ENCODE peak calls at places on chromosomes 2 and 18, in four cellular contexts. One of them, this sample, is unnamed.

GRCh38 chr18:9988665-9989064 is 74.8 kb downstream of the VAPA start:
- DNase-seq in WTC11: no peak
- DNase-seq in GM12878: no peak
- DNase-seq in A549: no peak
- DNase-seq in this sample: peak

GRCh38 chr2:138742446-138743057 is 37.6 kb downstream of the NXPH2 start:
- DNase-seq in WTC11: no peak
- DNase-seq in A549: no peak
- DNase-seq in GM12878: no peak
- DNase-seq in this sample: no peak

GRCh38 chr2:234137400-234138014 is 87.0 kb downstream of the SPP2 start:
- DNase-seq in A549: peak
- DNase-seq in GM12878: no peak
- DNase-seq in WTC11: no peak
- DNase-seq in this sample: no peak

GRCh38 chr2:225948903-225949302 is 549.4 kb downstream of the NYAP2 start:
- DNase-seq in A549: no peak
- DNase-seq in GM12878: no peak
- DNase-seq in WTC11: peak
- DNase-seq in this sample: no peak

GRCh38 chr2:170468557-170468956 is 246.6 kb upstream of the SP5 start:
- DNase-seq in A549: no peak
- DNase-seq in GM12878: no peak
- DNase-seq in WTC11: no peak
- DNase-seq in this sample: no peak

GRCh38 chr2:211881449-211881848 is 657.2 kb downstream of the ERBB4 start:
- DNase-seq in WTC11: no peak
- DNase-seq in GM12878: no peak
- DNase-seq in A549: no peak
- DNase-seq in this sample: no peak

GRCh38 chr2:224185023-224185601 is 146.0 kb upstream of the SERPINE2 start:
- DNase-seq in A549: no peak
- DNase-seq in GM12878: no peak
- DNase-seq in WTC11: no peak
- DNase-seq in this sample: no peak

GRCh38 chr2:62305421-62306176 is 109.7 kb downstream of the B3GNT2 start:
- DNase-seq in GM12878: peak
- DNase-seq in WTC11: no peak
- DNase-seq in A549: no peak
- DNase-seq in this sample: no peak

GRCh38 chr2:78992807-78993517 is 32.5 kb upstream of the REG3G start:
- DNase-seq in A549: no peak
- DNase-seq in GM12878: no peak
- DNase-seq in WTC11: peak
- DNase-seq in this sample: no peak

GRCh38 chr2:25257032-25257455 is 84.7 kb downstream of the DNMT3A start:
- DNase-seq in A549: no peak
- DNase-seq in WTC11: no peak
- DNase-seq in GM12878: no peak
- DNase-seq in this sample: no peak

GRCh38 chr18:42536442-42536841 is 579.0 kb downstream of the RIT2 start:
- DNase-seq in A549: no peak
- DNase-seq in GM12878: no peak
- DNase-seq in WTC11: no peak
- DNase-seq in this sample: no peak

GRCh38 chr2:210099940-210100339 is 71.3 kb downstream of the KANSL1L start:
- DNase-seq in WTC11: peak
- DNase-seq in A549: no peak
- DNase-seq in GM12878: no peak
- DNase-seq in this sample: no peak

GRCh38 chr18:46226461-46226860 is 122.3 kb downstream of the HAUS1 start:
- DNase-seq in A549: no peak
- DNase-seq in GM12878: no peak
- DNase-seq in WTC11: no peak
- DNase-seq in this sample: no peak

GRCh38 chr2:240215676-240216051 is 75.2 kb upstream of the OTOS start:
- DNase-seq in GM12878: no peak
- DNase-seq in WTC11: no peak
- DNase-seq in A549: no peak
- DNase-seq in this sample: no peak

GRCh38 chr2:58364098-58364497 is 123.0 kb upstream of the FANCL start:
- DNase-seq in A549: no peak
- DNase-seq in WTC11: no peak
- DNase-seq in GM12878: no peak
- DNase-seq in this sample: no peak

GRCh38 chr2:118375907-118376306 is 287.6 kb downstream of the INSIG2 start:
- DNase-seq in A549: no peak
- DNase-seq in GM12878: no peak
- DNase-seq in WTC11: no peak
- DNase-seq in this sample: no peak

GRCh38 chr2:226031078-226031937 is 631.8 kb downstream of the NYAP2 start:
- DNase-seq in WTC11: peak
- DNase-seq in A549: peak
- DNase-seq in GM12878: no peak
- DNase-seq in this sample: peak

GRCh38 chr2:54060000-54060399 is 55.4 kb upstream of the ACYP2 start:
- DNase-seq in WTC11: no peak
- DNase-seq in GM12878: no peak
- DNase-seq in A549: no peak
- DNase-seq in this sample: no peak

GRCh38 chr18:12403601-12404506 is 3.9 kb upstream of the PRELID3A start:
- DNase-seq in GM12878: no peak
- DNase-seq in WTC11: no peak
- DNase-seq in A549: peak
- DNase-seq in this sample: no peak

GRCh38 chr2:61814761-61815160 is 39.1 kb downstream of the FAM161A start:
- DNase-seq in GM12878: no peak
- DNase-seq in A549: no peak
- DNase-seq in WTC11: no peak
- DNase-seq in this sample: no peak

GRCh38 chr2:234772775-234773064 is 179.1 kb upstream of the SH3BP4 start:
- DNase-seq in GM12878: no peak
- DNase-seq in WTC11: no peak
- DNase-seq in A549: no peak
- DNase-seq in this sample: no peak

GRCh38 chr2:120743657-120744056 is 8.0 kb downstream of the GLI2 start:
- DNase-seq in A549: no peak
- DNase-seq in WTC11: no peak
- DNase-seq in GM12878: no peak
- DNase-seq in this sample: no peak

GRCh38 chr2:28750316-28751101 is 1.1 kb upstream of the PPP1CB start:
- DNase-seq in WTC11: no peak
- DNase-seq in A549: no peak
- DNase-seq in GM12878: no peak
- DNase-seq in this sample: no peak

GRCh38 chr2:239729681-239730566 is 295.2 kb downstream of the NDUFA10 start:
- DNase-seq in WTC11: no peak
- DNase-seq in A549: no peak
- DNase-seq in GM12878: no peak
- DNase-seq in this sample: no peak

GRCh38 chr2:186256540-186256939 is 229.5 kb upstream of the ZC3H15 start:
- DNase-seq in WTC11: no peak
- DNase-seq in A549: peak
- DNase-seq in GM12878: peak
- DNase-seq in this sample: peak

GRCh38 chr2:63663013-63663864 is 74.5 kb downstream of the MDH1 start:
- DNase-seq in GM12878: no peak
- DNase-seq in A549: no peak
- DNase-seq in WTC11: no peak
- DNase-seq in this sample: no peak

GRCh38 chr18:67672719-67673118 is 156.2 kb upstream of the DSEL start:
- DNase-seq in WTC11: no peak
- DNase-seq in A549: no peak
- DNase-seq in GM12878: no peak
- DNase-seq in this sample: no peak

GRCh38 chr2:9538000-9538507 is 17.6 kb downstream of the ADAM17 start:
- DNase-seq in WTC11: no peak
- DNase-seq in A549: peak
- DNase-seq in GM12878: no peak
- DNase-seq in this sample: no peak
- TF ChIP-seq ESRRA in WTC11: no peak
- TF ChIP-seq ESRRA in A549: no peak
- TF ChIP-seq ESRRA in GM12878: no peak
- TF ChIP-seq ESRRA in this sample: no peak

GRCh38 chr18:26458526-26459232 is 89.7 kb downstream of the KCTD1 start:
- DNase-seq in A549: no peak
- DNase-seq in GM12878: peak
- DNase-seq in WTC11: no peak
- DNase-seq in this sample: no peak

GRCh38 chr18:26457195-26457594 is 91.2 kb downstream of the KCTD1 start:
- DNase-seq in GM12878: no peak
- DNase-seq in A549: no peak
- DNase-seq in WTC11: no peak
- DNase-seq in this sample: no peak

GRCh38 chr18:26456070-26456491 is 92.3 kb downstream of the KCTD1 start:
- DNase-seq in WTC11: no peak
- DNase-seq in GM12878: no peak
- DNase-seq in A549: no peak
- DNase-seq in this sample: peak

GRCh38 chr18:26459340-26459739 is 89.0 kb downstream of the KCTD1 start:
- DNase-seq in WTC11: no peak
- DNase-seq in GM12878: no peak
- DNase-seq in A549: no peak
- DNase-seq in this sample: no peak

GRCh38 chr18:26457611-26458350 is 90.6 kb downstream of the KCTD1 start:
- DNase-seq in WTC11: peak
- DNase-seq in GM12878: no peak
- DNase-seq in A549: no peak
- DNase-seq in this sample: no peak
- TF ChIP-seq ESRRA in WTC11: no peak
- TF ChIP-seq ESRRA in GM12878: no peak
- TF ChIP-seq ESRRA in A549: no peak
- TF ChIP-seq ESRRA in this sample: no peak

GRCh38 chr18:36440614-36441013 is 143.1 kb downstream of the FHOD3 start:
- DNase-seq in A549: no peak
- DNase-seq in WTC11: no peak
- DNase-seq in GM12878: no peak
- DNase-seq in this sample: no peak
- TF ChIP-seq ESRRA in A549: no peak
- TF ChIP-seq ESRRA in WTC11: no peak
- TF ChIP-seq ESRRA in GM12878: no peak
- TF ChIP-seq ESRRA in this sample: no peak

DNA sequence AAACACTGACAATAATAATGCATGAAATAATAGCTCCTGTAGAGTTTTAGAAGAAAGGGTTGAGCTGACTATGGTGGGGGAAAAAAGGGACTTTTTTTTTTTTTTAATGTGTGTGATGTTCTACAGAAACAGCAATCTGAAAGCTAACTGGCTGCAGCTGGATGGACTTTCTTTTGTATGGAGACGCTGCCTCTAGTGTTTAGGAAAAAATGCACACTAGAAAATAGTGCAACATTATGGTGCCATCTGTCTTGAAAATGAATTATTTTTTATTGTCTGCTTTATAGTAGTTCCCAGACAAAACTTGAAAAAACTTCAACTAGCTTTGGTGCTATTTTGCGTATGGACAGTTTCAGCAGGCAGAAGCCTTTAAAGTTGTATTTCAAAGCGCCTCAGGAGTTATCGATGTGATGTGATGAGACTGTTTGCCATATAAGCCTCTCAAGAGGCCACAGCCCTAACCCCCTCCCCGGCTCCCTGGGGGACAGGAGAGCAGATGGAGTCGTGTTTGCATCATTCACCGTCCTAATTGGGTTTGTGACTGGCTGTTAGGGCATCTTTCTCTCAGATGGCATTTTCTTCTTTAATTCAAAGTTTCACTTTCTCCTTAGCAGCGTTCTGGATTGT is 86.9 kb downstream of the LTBP1 start:
- DNase-seq in A549: no peak
- DNase-seq in WTC11: no peak
- DNase-seq in GM12878: no peak
- DNase-seq in this sample: no peak
- TF ChIP-seq ESRRA in A549: no peak
- TF ChIP-seq ESRRA in WTC11: no peak
- TF ChIP-seq ESRRA in GM12878: no peak
- TF ChIP-seq ESRRA in this sample: no peak

GRCh38 chr2:190863946-190864345 is 16.7 kb upstream of the GLS start:
- DNase-seq in A549: no peak
- DNase-seq in WTC11: no peak
- DNase-seq in GM12878: no peak
- DNase-seq in this sample: no peak
- TF ChIP-seq ESRRA in A549: no peak
- TF ChIP-seq ESRRA in WTC11: no peak
- TF ChIP-seq ESRRA in GM12878: no peak
- TF ChIP-seq ESRRA in this sample: no peak